ENCODE peak calls at places on chromosomes 11 and 22, in eight cellular contexts. One of them, this sample, is unnamed.

GRCh38 chr22:45918455-45919370 is 58.2 kb downstream of the WNT7B start:
- DNase-seq in Kasumi-1: peak
- DNase-seq in AG10803: no peak
- DNase-seq in stimulated activated CD4-positive, alpha-beta T cell treated with anti-CD3 and anti-CD28 coated beads, Interleukin-12 subunit alpha, Interleukin-12 subunit beta, amount 100 ng/mL, for 4 hours: no peak
- DNase-seq in MM.1S: no peak
- DNase-seq in PC-9: peak
- DNase-seq in cardiac fibroblast: peak
- DNase-seq in neural crest cell: no peak
- DNase-seq in this sample: no peak

GRCh38 chr11:47377571-47378010 is 756 bp downstream of the SPI1 start:
- DNase-seq in stimulated activated CD4-positive, alpha-beta T cell treated with anti-CD3 and anti-CD28 coated beads, Interleukin-12 subunit alpha, Interleukin-12 subunit beta, amount 100 ng/mL, for 4 hours: no peak
- DNase-seq in MM.1S: no peak
- DNase-seq in cardiac fibroblast: no peak
- DNase-seq in PC-9: no peak
- DNase-seq in Kasumi-1: peak
- DNase-seq in AG10803: no peak
- DNase-seq in neural crest cell: no peak
- DNase-seq in this sample: no peak

GRCh38 chr11:57071829-57072228 is 83.1 kb downstream of the OR5AK2 start:
- DNase-seq in neural crest cell: no peak
- DNase-seq in MM.1S: no peak
- DNase-seq in cardiac fibroblast: peak
- DNase-seq in Kasumi-1: no peak
- DNase-seq in AG10803: peak
- DNase-seq in stimulated activated CD4-positive, alpha-beta T cell treated with anti-CD3 and anti-CD28 coated beads, Interleukin-12 subunit alpha, Interleukin-12 subunit beta, amount 100 ng/mL, for 4 hours: no peak
- DNase-seq in PC-9: no peak
- DNase-seq in this sample: no peak

GRCh38 chr11:64122411-64123101 is 43.4 kb downstream of the MACROD1 start:
- DNase-seq in AG10803: no peak
- DNase-seq in stimulated activated CD4-positive, alpha-beta T cell treated with anti-CD3 and anti-CD28 coated beads, Interleukin-12 subunit alpha, Interleukin-12 subunit beta, amount 100 ng/mL, for 4 hours: no peak
- DNase-seq in PC-9: no peak
- DNase-seq in Kasumi-1: no peak
- DNase-seq in cardiac fibroblast: no peak
- DNase-seq in MM.1S: no peak
- DNase-seq in neural crest cell: no peak
- DNase-seq in this sample: no peak

GRCh38 chr22:20671409-20672081 is 102.4 kb upstream of the SERPIND1 start:
- DNase-seq in neural crest cell: no peak
- DNase-seq in AG10803: no peak
- DNase-seq in PC-9: no peak
- DNase-seq in stimulated activated CD4-positive, alpha-beta T cell treated with anti-CD3 and anti-CD28 coated beads, Interleukin-12 subunit alpha, Interleukin-12 subunit beta, amount 100 ng/mL, for 4 hours: no peak
- DNase-seq in MM.1S: no peak
- DNase-seq in cardiac fibroblast: no peak
- DNase-seq in Kasumi-1: no peak
- DNase-seq in this sample: no peak

GRCh38 chr11:79616392-79616831 is 175.6 kb upstream of the TENM4 start:
- DNase-seq in PC-9: no peak
- DNase-seq in stimulated activated CD4-positive, alpha-beta T cell treated with anti-CD3 and anti-CD28 coated beads, Interleukin-12 subunit alpha, Interleukin-12 subunit beta, amount 100 ng/mL, for 4 hours: no peak
- DNase-seq in Kasumi-1: no peak
- DNase-seq in MM.1S: no peak
- DNase-seq in cardiac fibroblast: no peak
- DNase-seq in neural crest cell: no peak
- DNase-seq in AG10803: no peak
- DNase-seq in this sample: no peak

GRCh38 chr22:27456696-27457503 is 344.7 kb downstream of the MN1 start:
- DNase-seq in PC-9: no peak
- DNase-seq in Kasumi-1: no peak
- DNase-seq in AG10803: peak
- DNase-seq in stimulated activated CD4-positive, alpha-beta T cell treated with anti-CD3 and anti-CD28 coated beads, Interleukin-12 subunit alpha, Interleukin-12 subunit beta, amount 100 ng/mL, for 4 hours: no peak
- DNase-seq in MM.1S: no peak
- DNase-seq in neural crest cell: no peak
- DNase-seq in cardiac fibroblast: peak
- DNase-seq in this sample: no peak

GRCh38 chr22:45709866-45710265 is 38.2 kb downstream of the ATXN10 start:
- DNase-seq in cardiac fibroblast: peak
- DNase-seq in PC-9: no peak
- DNase-seq in MM.1S: no peak
- DNase-seq in AG10803: peak
- DNase-seq in neural crest cell: no peak
- DNase-seq in stimulated activated CD4-positive, alpha-beta T cell treated with anti-CD3 and anti-CD28 coated beads, Interleukin-12 subunit alpha, Interleukin-12 subunit beta, amount 100 ng/mL, for 4 hours: no peak
- DNase-seq in Kasumi-1: no peak
- DNase-seq in this sample: no peak

GRCh38 chr11:19868871-19869270 is 156.2 kb downstream of the NAV2 start:
- DNase-seq in Kasumi-1: no peak
- DNase-seq in AG10803: peak
- DNase-seq in MM.1S: no peak
- DNase-seq in neural crest cell: no peak
- DNase-seq in PC-9: no peak
- DNase-seq in cardiac fibroblast: no peak
- DNase-seq in stimulated activated CD4-positive, alpha-beta T cell treated with anti-CD3 and anti-CD28 coated beads, Interleukin-12 subunit alpha, Interleukin-12 subunit beta, amount 100 ng/mL, for 4 hours: no peak
- DNase-seq in this sample: no peak

GRCh38 chr22:46977656-46978343 is 215.3 kb downstream of the TBC1D22A start:
- DNase-seq in cardiac fibroblast: no peak
- DNase-seq in PC-9: no peak
- DNase-seq in AG10803: no peak
- DNase-seq in neural crest cell: no peak
- DNase-seq in stimulated activated CD4-positive, alpha-beta T cell treated with anti-CD3 and anti-CD28 coated beads, Interleukin-12 subunit alpha, Interleukin-12 subunit beta, amount 100 ng/mL, for 4 hours: no peak
- DNase-seq in Kasumi-1: no peak
- DNase-seq in MM.1S: no peak
- DNase-seq in this sample: no peak

GRCh38 chr11:47106839-47107520 is 69.7 kb downstream of the ARFGAP2 start:
- DNase-seq in neural crest cell: no peak
- DNase-seq in Kasumi-1: no peak
- DNase-seq in MM.1S: no peak
- DNase-seq in stimulated activated CD4-positive, alpha-beta T cell treated with anti-CD3 and anti-CD28 coated beads, Interleukin-12 subunit alpha, Interleukin-12 subunit beta, amount 100 ng/mL, for 4 hours: no peak
- DNase-seq in PC-9: no peak
- DNase-seq in AG10803: no peak
- DNase-seq in cardiac fibroblast: no peak
- DNase-seq in this sample: peak

GRCh38 chr11:92104349-92104748 is 120.3 kb upstream of the FAT3 start:
- DNase-seq in MM.1S: no peak
- DNase-seq in Kasumi-1: no peak
- DNase-seq in AG10803: no peak
- DNase-seq in cardiac fibroblast: no peak
- DNase-seq in stimulated activated CD4-positive, alpha-beta T cell treated with anti-CD3 and anti-CD28 coated beads, Interleukin-12 subunit alpha, Interleukin-12 subunit beta, amount 100 ng/mL, for 4 hours: no peak
- DNase-seq in PC-9: no peak
- DNase-seq in neural crest cell: no peak
- DNase-seq in this sample: no peak

GRCh38 chr11:17767301-17767885 is 32.8 kb downstream of the KCNC1 start:
- DNase-seq in PC-9: no peak
- DNase-seq in stimulated activated CD4-positive, alpha-beta T cell treated with anti-CD3 and anti-CD28 coated beads, Interleukin-12 subunit alpha, Interleukin-12 subunit beta, amount 100 ng/mL, for 4 hours: no peak
- DNase-seq in MM.1S: no peak
- DNase-seq in Kasumi-1: no peak
- DNase-seq in cardiac fibroblast: peak
- DNase-seq in AG10803: peak
- DNase-seq in neural crest cell: no peak
- DNase-seq in this sample: peak

GRCh38 chr22:42236848-42237247 is 33.6 kb downstream of the TCF20 start:
- DNase-seq in AG10803: no peak
- DNase-seq in neural crest cell: no peak
- DNase-seq in Kasumi-1: no peak
- DNase-seq in MM.1S: no peak
- DNase-seq in PC-9: no peak
- DNase-seq in stimulated activated CD4-positive, alpha-beta T cell treated with anti-CD3 and anti-CD28 coated beads, Interleukin-12 subunit alpha, Interleukin-12 subunit beta, amount 100 ng/mL, for 4 hours: no peak
- DNase-seq in cardiac fibroblast: peak
- DNase-seq in this sample: no peak

This sample was measured in OCI-LY7.